ENCODE peak calls at places on chromosomes 1 and 21, in eight cellular contexts. One of them, this sample, is unnamed.

GRCh38 chr1:170734412-170735175 is 70.7 kb downstream of the PRRX1 start:
- DNase-seq in choroid plexus epithelial cell: peak; percentile 46
- DNase-seq in neural crest cell: no peak
- DNase-seq in fibroblast of mammary gland: peak; percentile 44
- DNase-seq in ELR: peak; percentile 18
- DNase-seq in A172: no peak
- DNase-seq in H1: no peak
- DNase-seq in T-helper 17 cell: no peak
- DNase-seq in this sample: no peak

GRCh38 chr1:175152006-175152652 is 40.4 kb downstream of the KIAA0040 start:
- DNase-seq in T-helper 17 cell: peak; percentile 55
- DNase-seq in ELR: peak; percentile 51
- DNase-seq in H1: peak; percentile 92
- DNase-seq in neural crest cell: peak; percentile 68
- DNase-seq in fibroblast of mammary gland: peak; percentile 34
- DNase-seq in choroid plexus epithelial cell: peak; percentile 59
- DNase-seq in A172: peak; percentile 34
- DNase-seq in this sample: peak; percentile 49

GRCh38 chr1:69479734-69480133 is 88.0 kb upstream of the LRRC7 start:
- DNase-seq in T-helper 17 cell: no peak
- DNase-seq in H1: no peak
- DNase-seq in fibroblast of mammary gland: no peak
- DNase-seq in neural crest cell: no peak
- DNase-seq in ELR: no peak
- DNase-seq in choroid plexus epithelial cell: no peak
- DNase-seq in A172: no peak
- DNase-seq in this sample: no peak

GRCh38 chr1:1540015-1540816 is at the start of gene TMEM240:
- DNase-seq in neural crest cell: peak; percentile 66
- DNase-seq in A172: no peak
- DNase-seq in T-helper 17 cell: peak; percentile 32
- DNase-seq in fibroblast of mammary gland: peak; percentile 72
- DNase-seq in H1: peak; percentile 90
- DNase-seq in choroid plexus epithelial cell: peak; percentile 84
- DNase-seq in ELR: peak; percentile 74
- DNase-seq in this sample: no peak

GRCh38 chr21:16773206-16773605 is 739.6 kb upstream of the CXADR start:
- DNase-seq in T-helper 17 cell: no peak
- DNase-seq in ELR: peak; percentile 30
- DNase-seq in fibroblast of mammary gland: no peak
- DNase-seq in A172: no peak
- DNase-seq in H1: no peak
- DNase-seq in choroid plexus epithelial cell: peak; percentile 70
- DNase-seq in neural crest cell: no peak
- DNase-seq in this sample: no peak

GRCh38 chr1:50661626-50662025 is 238.4 kb upstream of the DMRTA2 start:
- DNase-seq in choroid plexus epithelial cell: peak; percentile 28
- DNase-seq in H1: no peak
- DNase-seq in neural crest cell: no peak
- DNase-seq in A172: no peak
- DNase-seq in T-helper 17 cell: no peak
- DNase-seq in ELR: peak; percentile 62
- DNase-seq in fibroblast of mammary gland: peak; percentile 54
- DNase-seq in this sample: no peak

GRCh38 chr1:148160421-148161251 is 8.6 kb upstream of the NBPF11 start:
- DNase-seq in ELR: no peak
- DNase-seq in A172: no peak
- DNase-seq in neural crest cell: no peak
- DNase-seq in choroid plexus epithelial cell: peak; percentile 11
- DNase-seq in T-helper 17 cell: no peak
- DNase-seq in fibroblast of mammary gland: no peak
- DNase-seq in H1: no peak
- DNase-seq in this sample: no peak

GRCh38 chr1:153277852-153278251 is 18.4 kb downstream of the LORICRIN start:
- DNase-seq in fibroblast of mammary gland: no peak
- DNase-seq in H1: peak; percentile 83
- DNase-seq in A172: peak; percentile 33
- DNase-seq in ELR: peak; percentile 10
- DNase-seq in T-helper 17 cell: no peak
- DNase-seq in choroid plexus epithelial cell: peak; percentile 3
- DNase-seq in neural crest cell: no peak
- DNase-seq in this sample: no peak

GRCh38 chr21:32372755-32373154 is 20.1 kb downstream of the URB1 start:
- DNase-seq in choroid plexus epithelial cell: peak; percentile 89
- DNase-seq in neural crest cell: no peak
- DNase-seq in fibroblast of mammary gland: peak; percentile 39
- DNase-seq in T-helper 17 cell: no peak
- DNase-seq in H1: no peak
- DNase-seq in ELR: no peak
- DNase-seq in A172: no peak
- DNase-seq in this sample: no peak

GRCh38 chr1:44532567-44532944 is 127.5 kb downstream of the RNF220 start:
- DNase-seq in A172: peak; percentile 42
- DNase-seq in T-helper 17 cell: no peak
- DNase-seq in fibroblast of mammary gland: no peak
- DNase-seq in ELR: no peak
- DNase-seq in choroid plexus epithelial cell: no peak
- DNase-seq in H1: no peak
- DNase-seq in neural crest cell: no peak
- DNase-seq in this sample: no peak

GRCh38 chr1:109584766-109585165 is 34.6 kb downstream of the GNAT2 start:
- DNase-seq in fibroblast of mammary gland: no peak
- DNase-seq in H1: no peak
- DNase-seq in T-helper 17 cell: no peak
- DNase-seq in A172: no peak
- DNase-seq in choroid plexus epithelial cell: no peak
- DNase-seq in neural crest cell: no peak
- DNase-seq in ELR: no peak
- DNase-seq in this sample: no peak

GRCh38 chr21:43864806-43865470 is at the start of gene AGPAT3:
- DNase-seq in fibroblast of mammary gland: no peak
- DNase-seq in neural crest cell: no peak
- DNase-seq in A172: no peak
- DNase-seq in T-helper 17 cell: peak; percentile 48
- DNase-seq in choroid plexus epithelial cell: no peak
- DNase-seq in ELR: peak; percentile 28
- DNase-seq in H1: no peak
- DNase-seq in this sample: peak; percentile 83

GRCh38 chr1:234533034-234533571 is 54.1 kb upstream of the TARBP1 start:
- DNase-seq in neural crest cell: no peak
- DNase-seq in H1: no peak
- DNase-seq in A172: peak; percentile 38
- DNase-seq in ELR: peak; percentile 86
- DNase-seq in choroid plexus epithelial cell: peak; percentile 88
- DNase-seq in T-helper 17 cell: no peak
- DNase-seq in fibroblast of mammary gland: peak; percentile 100
- DNase-seq in this sample: no peak

GRCh38 chr1:182357913-182358312 is 33.7 kb downstream of the GLUL start:
- DNase-seq in A172: no peak
- DNase-seq in ELR: no peak
- DNase-seq in neural crest cell: no peak
- DNase-seq in fibroblast of mammary gland: no peak
- DNase-seq in H1: no peak
- DNase-seq in choroid plexus epithelial cell: no peak
- DNase-seq in T-helper 17 cell: no peak
- DNase-seq in this sample: no peak

GRCh38 chr1:47194314-47194713 is 4.5 kb upstream of the PDZK1IP1 start:
- DNase-seq in fibroblast of mammary gland: no peak
- DNase-seq in ELR: no peak
- DNase-seq in choroid plexus epithelial cell: no peak
- DNase-seq in T-helper 17 cell: no peak
- DNase-seq in A172: no peak
- DNase-seq in H1: no peak
- DNase-seq in neural crest cell: no peak
- DNase-seq in this sample: no peak

GRCh38 chr21:21406918-21407317 is 408.7 kb downstream of the NCAM2 start:
- DNase-seq in A172: no peak
- DNase-seq in T-helper 17 cell: no peak
- DNase-seq in fibroblast of mammary gland: no peak
- DNase-seq in neural crest cell: no peak
- DNase-seq in choroid plexus epithelial cell: no peak
- DNase-seq in ELR: no peak
- DNase-seq in H1: no peak
- DNase-seq in this sample: no peak

GRCh38 chr1:11719313-11720032 is 16.5 kb upstream of the AGTRAP start:
- DNase-seq in fibroblast of mammary gland: peak; percentile 61
- DNase-seq in ELR: peak; percentile 53
- DNase-seq in T-helper 17 cell: peak; percentile 71
- DNase-seq in choroid plexus epithelial cell: peak; percentile 78
- DNase-seq in H1: peak; percentile 91
- DNase-seq in neural crest cell: peak; percentile 77
- DNase-seq in A172: peak; percentile 26
- DNase-seq in this sample: peak; percentile 86

This sample was measured in left lung.